ENCODE peak calls at places on chromosomes 2 and 18, in eight cellular contexts. Z is HTR-8/SVneo; R is GM12865; W is choroid plexus epithelial cell; H is CD4-positive, alpha-beta T cell; T is fibroblast of the conjunctiva; X is renal cortical epithelial cell; J is activated CD8-positive, alpha-beta memory T cell treated with anti-CD3 and anti-CD28 coated beads for 48 hours. E is an unnamed sample.

GRCh38 chr18:22102948-22103663 is 66.3 kb upstream of the GATA6 start:
- DNase-seq in Z (no peak), R (peak), W (peak), H (no peak), T (no peak), X (no peak), J (no peak), E (no peak)

GRCh38 chr18:25614168-25614567 is 262.2 kb upstream of the ZNF521 start:
- DNase-seq in Z (no peak), R (no peak), W (no peak), H (no peak), T (no peak), X (no peak), J (no peak), E (no peak)

GRCh38 chr2:1590611-1591460 is 153.5 kb downstream of the PXDN start:
- DNase-seq in Z (no peak), R (no peak), W (no peak), H (no peak), T (no peak), X (no peak), J (no peak), E (no peak)

GRCh38 chr2:161207941-161208340 is 47.7 kb downstream of the TANK start:
- DNase-seq in Z (no peak), R (no peak), W (peak), H (no peak), T (no peak), X (no peak), J (no peak), E (no peak)

GRCh38 chr18:49249523-49249922 is 210.9 kb downstream of the DYM start:
- DNase-seq in Z (peak), R (no peak), W (peak), H (no peak), T (peak), X (peak), J (no peak), E (no peak)

GRCh38 chr2:109411648-109412325 is 202.0 kb downstream of the SEPTIN10 start:
- DNase-seq in Z (no peak), R (no peak), W (no peak), H (no peak), T (no peak), X (no peak), J (no peak), E (no peak)

GRCh38 chr2:96091711-96092579 is 24.4 kb downstream of the ADRA2B start:
- DNase-seq in Z (no peak), R (no peak), W (no peak), H (no peak), T (no peak), X (no peak), J (no peak), E (no peak)

GRCh38 chr2:70709746-70710145 is 58.3 kb downstream of the ADD2 start:
- DNase-seq in Z (no peak), R (no peak), W (no peak), H (no peak), T (no peak), X (no peak), J (no peak), E (no peak)

GRCh38 chr2:65465124-65465523 is 32.7 kb upstream of the SPRED2 start:
- DNase-seq in Z (no peak), R (no peak), W (peak), H (no peak), T (no peak), X (no peak), J (no peak), E (no peak)

GRCh38 chr2:68282814-68283812 is 30.8 kb upstream of the PPP3R1 start:
- DNase-seq in Z (peak), R (peak), W (peak), H (no peak), T (peak), X (peak), J (no peak), E (no peak)

GRCh38 chr2:3959372-3959771 is 256.0 kb downstream of the DCDC2C start:
- DNase-seq in Z (peak), R (peak), W (peak), H (no peak), T (peak), X (peak), J (no peak), E (no peak)

GRCh38 chr2:6965071-6965795 is 48.0 kb downstream of the RNF144A start:
- DNase-seq in Z (no peak), R (no peak), W (no peak), H (no peak), T (no peak), X (no peak), J (no peak), E (no peak)

GRCh38 chr2:240507778-240508251 is 50.0 kb downstream of the ANKMY1 start:
- DNase-seq in Z (no peak), R (no peak), W (no peak), H (no peak), T (no peak), X (no peak), J (no peak), E (no peak)

E was measured in effector CD8-positive, alpha-beta T cell.